ENCODE peak calls at places on chromosomes 12 and 14, in eight cellular contexts. T is cardiac muscle cell, E is breast epithelium, K is fibroblast of mammary gland, S is psoas muscle, X is IMR-90, D is tibial artery, N is heart right ventricle. A is an unnamed sample.

GRCh38 chr14:63654346-63654745 is 12.7 kb upstream of the WDR89 start:
- DNase-seq in E (no peak), K (peak; percentile 8), N (no peak), X (peak; percentile 74), S (no peak), D (no peak), T (no peak), A (no peak)

GRCh38 chr12:45122776-45123380 is 72.0 kb upstream of the DBX2 start:
- DNase-seq in D (no peak), T (peak; percentile 26), X (peak; percentile 21), E (no peak), N (no peak), S (no peak), K (peak; percentile 66), A (peak; percentile 55)

GRCh38 chr12:121576851-121577391 is 3.9 kb downstream of the KDM2B start:
- DNase-seq in S (no peak), T (no peak), D (no peak), E (no peak), X (peak; percentile 95), K (peak; percentile 88), N (no peak), A (peak; percentile 74)

GRCh38 chr14:105248368-105249174 is at the start of gene BTBD6:
- DNase-seq in T (peak; percentile 91), S (peak; percentile 92), D (peak; percentile 80), X (peak; percentile 83), K (peak; percentile 75), E (peak; percentile 74), N (peak; percentile 88), A (peak; percentile 69)

GRCh38 chr14:63787995-63788946 is 60.4 kb upstream of the SGPP1 start:
- DNase-seq in X (no peak), S (no peak), E (no peak), K (no peak), T (no peak), N (no peak), D (no peak), A (no peak)

GRCh38 chr12:42666671-42667243 is 77.2 kb upstream of the PRICKLE1 start:
- DNase-seq in E (no peak), T (no peak), K (peak; percentile 40), D (no peak), N (no peak), X (peak; percentile 81), S (no peak), A (peak; percentile 91)

GRCh38 chr12:81252228-81252627 is 174.3 kb downstream of the ACSS3 start:
- DNase-seq in S (no peak), K (peak; percentile 5), T (no peak), D (no peak), N (no peak), X (no peak), E (no peak), A (no peak)

GRCh38 chr12:70459786-70460185 is 93.7 kb downstream of the KCNMB4 start:
- DNase-seq in E (no peak), N (no peak), T (no peak), K (no peak), D (no peak), X (no peak), S (no peak), A (no peak)

GRCh38 chr12:26303418-26303817 is 108.0 kb downstream of the SSPN start:
- DNase-seq in T (no peak), X (no peak), K (no peak), S (no peak), E (no peak), N (no peak), D (no peak), A (no peak)

GRCh38 chr12:26297386-26298070 is 102.2 kb downstream of the SSPN start:
- DNase-seq in D (no peak), N (no peak), T (no peak), K (peak; percentile 95), S (no peak), X (no peak), E (no peak), A (no peak)

GRCh38 chr12:26304273-26304672 is 108.9 kb downstream of the SSPN start:
- DNase-seq in N (no peak), E (no peak), X (no peak), D (no peak), T (no peak), S (no peak), K (no peak), A (no peak)

GRCh38 chr12:26295001-26295400 is 99.6 kb downstream of the SSPN start:
- DNase-seq in N (no peak), E (no peak), K (no peak), S (no peak), T (no peak), X (no peak), D (no peak), A (no peak)

DNA sequence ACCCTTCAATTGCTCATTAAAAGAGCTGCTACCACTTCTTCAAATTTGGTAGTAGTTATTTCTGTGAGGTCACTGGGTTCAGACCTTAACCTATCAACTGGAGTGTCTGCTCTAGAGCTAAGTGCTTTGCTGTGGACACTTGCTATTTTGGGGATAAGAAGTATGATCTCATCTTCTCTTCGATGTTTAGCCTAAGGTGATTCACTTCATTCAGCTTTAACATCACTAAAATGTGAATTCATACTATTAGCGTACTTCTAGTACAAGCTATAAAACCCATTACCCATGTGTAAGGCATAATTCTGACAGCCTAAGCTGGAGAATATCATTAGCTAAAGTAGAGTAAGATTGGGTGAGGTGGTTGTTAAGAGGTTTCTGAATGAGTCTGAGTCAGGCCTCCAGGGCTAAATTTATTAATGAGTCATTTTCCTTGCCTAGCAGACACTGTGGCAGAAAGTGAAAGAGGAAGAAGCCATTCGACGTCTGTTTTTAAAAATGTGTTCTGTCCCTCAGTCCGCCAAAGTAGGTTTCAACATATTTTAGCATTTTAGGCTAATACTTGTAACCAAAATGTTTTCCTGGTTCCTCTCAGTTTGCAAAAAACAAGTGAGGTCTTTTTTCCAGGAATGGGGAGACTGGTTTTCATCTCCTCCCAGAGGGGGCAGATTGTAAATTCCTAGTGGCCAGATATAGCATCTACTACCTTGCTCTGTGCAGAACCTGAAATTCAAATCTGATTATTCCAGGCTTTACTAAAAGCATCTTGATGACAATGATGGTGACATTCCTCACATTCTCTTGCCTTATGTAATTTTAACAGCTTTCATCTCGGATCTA is 103.6 kb downstream of the SSPN start:
- DNase-seq in E (no peak), X (peak; percentile 83), T (peak; percentile 19), S (no peak), K (peak; percentile 93), N (no peak), D (no peak), A (peak; percentile 91)
- H3K4me3 ChIP-seq in E (peak overlapping the region; percentile 24), X (peak overlapping the region; percentile 56), T (no peak overlapping the region), S (peak overlapping the region; percentile 37), K (peak overlapping the region; percentile 33), N (no peak overlapping the region), D (peak overlapping the region; percentile 45), A (peak overlapping the region; percentile 3)

GRCh38 chr12:124332900-124333299 is 38.0 kb downstream of the RFLNA start:
- DNase-seq in D (no peak), N (no peak), K (no peak), E (no peak), T (no peak), S (no peak), X (no peak), A (no peak)
- TF ChIP-seq CTCF in D (no peak), N (no peak), K (no peak), E (no peak), T (no peak), S (no peak), X (no peak), A (no peak)

GRCh38 chr14:81273961-81274360 is 53.2 kb upstream of the GTF2A1 start:
- DNase-seq in T (no peak), S (no peak), E (no peak), K (no peak), X (no peak), D (no peak), N (no peak), A (no peak)

GRCh38 chr14:81277096-81277495 is 56.3 kb upstream of the GTF2A1 start:
- DNase-seq in T (no peak), E (no peak), X (no peak), D (no peak), K (no peak), S (no peak), N (no peak), A (no peak)

GRCh38 chr14:81276699-81277069 is 55.9 kb upstream of the GTF2A1 start:
- DNase-seq in T (no peak), E (no peak), N (no peak), X (no peak), K (no peak), S (no peak), D (no peak), A (no peak)

GRCh38 chr14:81275995-81276698 is 55.4 kb upstream of the GTF2A1 start:
- DNase-seq in D (no peak), K (no peak), S (no peak), T (no peak), X (no peak), E (no peak), N (no peak), A (no peak)

DNA sequence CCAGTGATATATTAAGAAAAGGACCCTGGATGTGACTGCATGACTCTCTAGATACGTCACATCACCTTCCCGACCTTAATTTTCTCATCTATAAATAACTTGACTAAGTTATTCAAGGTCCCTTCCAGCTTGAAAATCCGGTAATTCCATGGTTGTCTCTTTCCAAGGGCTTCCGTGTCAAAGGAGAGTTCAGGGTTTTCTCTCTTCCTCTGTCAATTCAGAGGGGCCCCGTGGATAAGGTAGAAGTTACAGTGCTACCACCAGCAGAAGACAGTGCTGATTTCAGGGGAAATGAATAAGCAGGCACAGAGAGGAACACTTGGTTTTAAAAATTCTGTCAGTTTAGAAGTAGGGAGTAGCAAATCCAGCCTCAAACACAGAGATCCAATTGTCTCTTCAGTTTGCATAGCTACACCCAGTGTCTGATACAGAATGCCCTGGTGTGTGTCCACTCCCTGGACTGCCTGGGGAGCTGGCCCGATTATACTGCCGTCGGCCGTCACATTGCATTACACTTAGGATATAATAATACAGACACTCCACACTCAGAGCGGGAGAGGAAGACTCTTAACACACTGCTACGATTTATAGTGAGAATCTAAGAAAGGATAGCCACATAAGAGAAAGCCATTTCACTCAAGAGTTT is 54.7 kb upstream of the GTF2A1 start:
- DNase-seq in S (no peak), D (no peak), N (peak; percentile 26), K (no peak), E (no peak), T (no peak), X (no peak), A (no peak)
- H3K4me3 ChIP-seq in S (peak overlapping the region; percentile 28), D (no peak overlapping the region), N (no peak overlapping the region), K (no peak overlapping the region), E (no peak overlapping the region), T (no peak overlapping the region), X (no peak overlapping the region), A (no peak overlapping the region)

GRCh38 chr12:93381183-93381975 is 3.7 kb downstream of the NUDT4 start:
- DNase-seq in D (no peak), N (no peak), T (no peak), K (no peak), E (no peak), X (no peak), S (no peak), A (peak; percentile 9)

GRCh38 chr12:93379432-93380308 is 1.9 kb downstream of the NUDT4 start:
- DNase-seq in X (peak; percentile 14), S (no peak), K (no peak), D (no peak), T (no peak), E (no peak), N (no peak), A (peak; percentile 30)

GRCh38 chr12:93378373-93379310 is 917 bp downstream of the NUDT4 start:
- DNase-seq in T (no peak), E (no peak), X (peak; percentile 72), S (peak; percentile 62), K (peak; percentile 72), D (peak; percentile 51), N (peak; percentile 36), A (peak; percentile 54)

GRCh38 chr12:93377252-93377542 is 528 bp upstream of the NUDT4 start:
- DNase-seq in S (no peak), D (no peak), E (no peak), K (no peak), T (no peak), N (no peak), X (no peak), A (no peak)

DNA sequence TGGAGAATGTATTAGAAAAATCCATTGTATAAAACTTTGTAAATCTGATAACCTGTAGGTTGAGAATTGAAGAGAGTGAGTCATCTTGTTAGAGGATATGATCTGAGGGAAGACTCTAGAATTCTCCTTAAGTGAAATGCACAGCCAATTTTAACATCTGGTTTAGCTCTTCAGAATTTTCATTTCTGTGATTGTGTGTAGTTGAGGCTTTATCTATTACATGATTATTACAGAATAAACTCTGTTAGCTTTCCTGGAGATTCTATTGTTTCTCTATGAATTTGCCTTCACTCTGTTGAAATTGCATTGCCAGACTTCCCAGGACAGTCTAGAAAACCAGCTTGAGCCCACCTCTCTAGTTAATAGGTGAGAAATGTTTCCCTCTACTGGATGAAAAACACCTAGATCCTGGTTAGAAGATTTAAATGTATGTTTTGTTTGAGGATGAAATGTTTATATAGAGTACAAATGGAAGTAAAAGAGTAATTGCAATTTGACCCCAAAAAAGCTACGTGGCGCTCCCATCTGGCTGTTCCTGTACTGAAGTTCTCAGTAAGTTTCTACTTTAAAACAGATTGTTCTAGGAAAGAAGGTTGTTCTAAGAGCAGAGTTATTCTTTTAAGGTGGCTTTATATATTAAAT is 2.9 kb downstream of the NUDT4 start:
- DNase-seq in K (peak; percentile 60), T (no peak), N (no peak), S (no peak), X (peak; percentile 70), D (no peak), E (no peak), A (peak; percentile 66)
- TF ChIP-seq CTCF in K (peak; percentile 21), T (peak; percentile 27), N (peak; percentile 45), S (peak; percentile 24), X (peak; percentile 26), D (no peak), E (no peak), A (no peak)